ENCODE peak calls at places on chromosomes 12 and 14, in nine cellular contexts. One of them, this sample, is unnamed.

GRCh38 chr12:46264057-46264456 is 4.8 kb downstream of the SLC38A1 start:
- DNase-seq in ovary: no peak
- DNase-seq in effector CD4-positive, alpha-beta T cell: no peak
- DNase-seq in AG08395: no peak
- DNase-seq in HEK293T: no peak
- DNase-seq in adipocyte: peak; percentile 54
- DNase-seq in CD8-positive, alpha-beta T cell: no peak
- DNase-seq in NT2/D1: no peak
- DNase-seq in CD4-positive, alpha-beta memory T cell: no peak
- DNase-seq in this sample: peak; percentile 61

GRCh38 chr12:87074801-87075200 is 818.6 kb upstream of the MGAT4C start:
- DNase-seq in ovary: no peak
- DNase-seq in effector CD4-positive, alpha-beta T cell: no peak
- DNase-seq in AG08395: no peak
- DNase-seq in HEK293T: no peak
- DNase-seq in adipocyte: no peak
- DNase-seq in CD8-positive, alpha-beta T cell: no peak
- DNase-seq in NT2/D1: no peak
- DNase-seq in CD4-positive, alpha-beta memory T cell: no peak
- DNase-seq in this sample: no peak

GRCh38 chr12:115761784-115762183 is 515.7 kb downstream of the MED13L start:
- DNase-seq in ovary: no peak
- DNase-seq in effector CD4-positive, alpha-beta T cell: no peak
- DNase-seq in AG08395: no peak
- DNase-seq in HEK293T: no peak
- DNase-seq in adipocyte: peak; percentile 52
- DNase-seq in CD8-positive, alpha-beta T cell: no peak
- DNase-seq in NT2/D1: no peak
- DNase-seq in CD4-positive, alpha-beta memory T cell: no peak
- DNase-seq in this sample: peak; percentile 45

GRCh38 chr12:77382096-77382742 is 316.9 kb upstream of the E2F7 start:
- DNase-seq in ovary: no peak
- DNase-seq in effector CD4-positive, alpha-beta T cell: no peak
- DNase-seq in AG08395: no peak
- DNase-seq in HEK293T: no peak
- DNase-seq in adipocyte: peak; percentile 21
- DNase-seq in CD8-positive, alpha-beta T cell: no peak
- DNase-seq in NT2/D1: no peak
- DNase-seq in CD4-positive, alpha-beta memory T cell: no peak
- DNase-seq in this sample: no peak

GRCh38 chr12:50806176-50806575 is 36.5 kb upstream of the TMPRSS12 start:
- DNase-seq in ovary: no peak
- DNase-seq in effector CD4-positive, alpha-beta T cell: no peak
- DNase-seq in AG08395: peak; percentile 13
- DNase-seq in HEK293T: no peak
- DNase-seq in adipocyte: no peak
- DNase-seq in CD8-positive, alpha-beta T cell: no peak
- DNase-seq in NT2/D1: no peak
- DNase-seq in CD4-positive, alpha-beta memory T cell: no peak
- DNase-seq in this sample: peak; percentile 9

GRCh38 chr14:68884031-68885030 is 91.5 kb upstream of the ZFP36L1 start:
- DNase-seq in ovary: no peak
- DNase-seq in effector CD4-positive, alpha-beta T cell: no peak
- DNase-seq in AG08395: peak; percentile 86
- DNase-seq in HEK293T: no peak
- DNase-seq in adipocyte: peak; percentile 64
- DNase-seq in CD8-positive, alpha-beta T cell: no peak
- DNase-seq in NT2/D1: no peak
- DNase-seq in CD4-positive, alpha-beta memory T cell: no peak
- DNase-seq in this sample: peak; percentile 91

GRCh38 chr12:59122784-59123183 is 202.5 kb upstream of the LRIG3 start:
- DNase-seq in ovary: no peak
- DNase-seq in effector CD4-positive, alpha-beta T cell: no peak
- DNase-seq in AG08395: no peak
- DNase-seq in HEK293T: no peak
- DNase-seq in adipocyte: peak; percentile 18
- DNase-seq in CD8-positive, alpha-beta T cell: no peak
- DNase-seq in NT2/D1: no peak
- DNase-seq in CD4-positive, alpha-beta memory T cell: no peak
- DNase-seq in this sample: no peak

GRCh38 chr12:127125607-127126259 is 1141.2 kb upstream of the TMEM132C start:
- DNase-seq in ovary: no peak
- DNase-seq in effector CD4-positive, alpha-beta T cell: no peak
- DNase-seq in AG08395: peak; percentile 74
- DNase-seq in HEK293T: no peak
- DNase-seq in adipocyte: peak; percentile 74
- DNase-seq in CD8-positive, alpha-beta T cell: no peak
- DNase-seq in NT2/D1: no peak
- DNase-seq in CD4-positive, alpha-beta memory T cell: no peak
- DNase-seq in this sample: peak; percentile 91

GRCh38 chr12:67698711-67699603 is 50.4 kb downstream of the DYRK2 start:
- DNase-seq in ovary: no peak
- DNase-seq in effector CD4-positive, alpha-beta T cell: peak; percentile 18
- DNase-seq in AG08395: peak; percentile 50
- DNase-seq in HEK293T: no peak
- DNase-seq in adipocyte: peak; percentile 57
- DNase-seq in CD8-positive, alpha-beta T cell: peak; percentile 26
- DNase-seq in NT2/D1: no peak
- DNase-seq in CD4-positive, alpha-beta memory T cell: peak; percentile 62
- DNase-seq in this sample: peak; percentile 90

GRCh38 chr12:113271853-113272561 is 50.7 kb downstream of the TPCN1 start:
- DNase-seq in ovary: peak; percentile 77
- DNase-seq in effector CD4-positive, alpha-beta T cell: no peak
- DNase-seq in AG08395: peak; percentile 95
- DNase-seq in HEK293T: no peak
- DNase-seq in adipocyte: peak; percentile 94
- DNase-seq in CD8-positive, alpha-beta T cell: no peak
- DNase-seq in NT2/D1: no peak
- DNase-seq in CD4-positive, alpha-beta memory T cell: no peak
- DNase-seq in this sample: peak; percentile 43

GRCh38 chr14:68548194-68549056 is 244.4 kb downstream of the ZFP36L1 start:
- DNase-seq in ovary: peak; percentile 92
- DNase-seq in effector CD4-positive, alpha-beta T cell: no peak
- DNase-seq in AG08395: peak; percentile 88
- DNase-seq in HEK293T: peak; percentile 82
- DNase-seq in adipocyte: peak; percentile 97
- DNase-seq in CD8-positive, alpha-beta T cell: no peak
- DNase-seq in NT2/D1: no peak
- DNase-seq in CD4-positive, alpha-beta memory T cell: no peak
- DNase-seq in this sample: peak; percentile 97

GRCh38 chr12:107955966-107956643 is 173.0 kb upstream of the WSCD2 start:
- DNase-seq in ovary: no peak
- DNase-seq in effector CD4-positive, alpha-beta T cell: no peak
- DNase-seq in AG08395: no peak
- DNase-seq in HEK293T: no peak
- DNase-seq in adipocyte: no peak
- DNase-seq in CD8-positive, alpha-beta T cell: no peak
- DNase-seq in NT2/D1: no peak
- DNase-seq in CD4-positive, alpha-beta memory T cell: no peak
- DNase-seq in this sample: no peak

GRCh38 chr12:6335451-6336078 is 6.3 kb downstream of the TNFRSF1A start:
- DNase-seq in ovary: peak; percentile 76
- DNase-seq in effector CD4-positive, alpha-beta T cell: peak; percentile 77
- DNase-seq in AG08395: peak; percentile 84
- DNase-seq in HEK293T: peak; percentile 55
- DNase-seq in adipocyte: peak; percentile 81
- DNase-seq in CD8-positive, alpha-beta T cell: peak; percentile 81
- DNase-seq in NT2/D1: no peak
- DNase-seq in CD4-positive, alpha-beta memory T cell: peak; percentile 84
- DNase-seq in this sample: peak; percentile 89

GRCh38 chr12:87953257-87953860 is 75.8 kb downstream of the C12orf50 start:
- DNase-seq in ovary: no peak
- DNase-seq in effector CD4-positive, alpha-beta T cell: no peak
- DNase-seq in AG08395: peak; percentile 16
- DNase-seq in HEK293T: peak; percentile 26
- DNase-seq in adipocyte: peak; percentile 85
- DNase-seq in CD8-positive, alpha-beta T cell: no peak
- DNase-seq in NT2/D1: peak; percentile 30
- DNase-seq in CD4-positive, alpha-beta memory T cell: no peak
- DNase-seq in this sample: peak; percentile 33

GRCh38 chr12:124392991-124393790 is 98.3 kb downstream of the RFLNA start:
- DNase-seq in ovary: peak; percentile 95
- DNase-seq in effector CD4-positive, alpha-beta T cell: no peak
- DNase-seq in AG08395: peak; percentile 86
- DNase-seq in HEK293T: no peak
- DNase-seq in adipocyte: peak; percentile 75
- DNase-seq in CD8-positive, alpha-beta T cell: no peak
- DNase-seq in NT2/D1: no peak
- DNase-seq in CD4-positive, alpha-beta memory T cell: no peak
- DNase-seq in this sample: peak; percentile 62

GRCh38 chr12:83140135-83140534 is 453.4 kb downstream of the TMTC2 start:
- DNase-seq in ovary: no peak
- DNase-seq in effector CD4-positive, alpha-beta T cell: no peak
- DNase-seq in AG08395: no peak
- DNase-seq in HEK293T: no peak
- DNase-seq in adipocyte: no peak
- DNase-seq in CD8-positive, alpha-beta T cell: no peak
- DNase-seq in NT2/D1: no peak
- DNase-seq in CD4-positive, alpha-beta memory T cell: no peak
- DNase-seq in this sample: no peak

GRCh38 chr12:47547077-47547476 is 158.8 kb downstream of the RPAP3 start:
- DNase-seq in ovary: no peak
- DNase-seq in effector CD4-positive, alpha-beta T cell: no peak
- DNase-seq in AG08395: peak; percentile 67
- DNase-seq in HEK293T: no peak
- DNase-seq in adipocyte: peak; percentile 45
- DNase-seq in CD8-positive, alpha-beta T cell: no peak
- DNase-seq in NT2/D1: peak; percentile 16
- DNase-seq in CD4-positive, alpha-beta memory T cell: no peak
- DNase-seq in this sample: peak; percentile 55

GRCh38 chr12:16008442-16008841 is 97.3 kb downstream of the DERA start:
- DNase-seq in ovary: no peak
- DNase-seq in effector CD4-positive, alpha-beta T cell: no peak
- DNase-seq in AG08395: no peak
- DNase-seq in HEK293T: no peak
- DNase-seq in adipocyte: no peak
- DNase-seq in CD8-positive, alpha-beta T cell: no peak
- DNase-seq in NT2/D1: no peak
- DNase-seq in CD4-positive, alpha-beta memory T cell: no peak
- DNase-seq in this sample: no peak

GRCh38 chr12:53738834-53739284 is 11.6 kb upstream of the CALCOCO1 start:
- DNase-seq in ovary: no peak
- DNase-seq in effector CD4-positive, alpha-beta T cell: no peak
- DNase-seq in AG08395: no peak
- DNase-seq in HEK293T: no peak
- DNase-seq in adipocyte: no peak
- DNase-seq in CD8-positive, alpha-beta T cell: no peak
- DNase-seq in NT2/D1: no peak
- DNase-seq in CD4-positive, alpha-beta memory T cell: peak; percentile 37
- DNase-seq in this sample: no peak